ENCODE peak calls at places on chromosomes 1 and 21, in five cellular contexts. M is A549, W is GM12865, A is HCT116, L is MM.1S. E is an unnamed sample.

GRCh38 chr1:95084317-95085176 is 11.8 kb upstream of the ALG14 start:
- DNase-seq in A (peak), W (peak), L (no peak), M (peak), E (peak)

GRCh38 chr1:236576004-236576403 is 28.3 kb downstream of the HEATR1 start:
- DNase-seq in W (no peak), A (no peak), M (no peak), L (no peak), E (no peak)

GRCh38 chr1:162670928-162671663 is 38.8 kb downstream of the DDR2 start:
- DNase-seq in M (no peak), W (no peak), L (no peak), A (no peak), E (no peak)

GRCh38 chr21:46069719-46070279 is 28.1 kb upstream of the COL6A2 start:
- DNase-seq in M (no peak), L (no peak), A (no peak), W (no peak), E (no peak)

GRCh38 chr1:232568906-232569305 is 61.0 kb downstream of the SIPA1L2 start:
- DNase-seq in A (no peak), L (no peak), M (no peak), W (no peak), E (no peak)

GRCh38 chr1:91535441-91535840 is 34.8 kb downstream of the CDC7 start:
- DNase-seq in A (no peak), L (no peak), W (no peak), M (no peak), E (no peak)

GRCh38 chr1:75768021-75768420 is 18.0 kb upstream of the RABGGTB start:
- DNase-seq in A (no peak), L (no peak), M (no peak), W (no peak), E (no peak)

GRCh38 chr1:31552489-31552888 is 23.8 kb upstream of the TINAGL1 start:
- DNase-seq in A (no peak), L (no peak), M (no peak), W (no peak), E (no peak)

GRCh38 chr1:238329671-238330070 is 438.9 kb upstream of the ZP4 start:
- DNase-seq in M (no peak), L (no peak), W (no peak), A (no peak), E (no peak)

GRCh38 chr1:68954841-68955240 is 458.0 kb upstream of the DEPDC1 start:
- DNase-seq in L (no peak), W (no peak), A (no peak), M (no peak), E (no peak)

GRCh38 chr1:24770891-24771290 is 25.6 kb downstream of the CLIC4 start:
- DNase-seq in M (no peak), W (no peak), L (no peak), A (no peak), E (no peak)

GRCh38 chr1:230148768-230149469 is 81.9 kb downstream of the GALNT2 start:
- DNase-seq in L (no peak), W (no peak), M (no peak), A (no peak), E (no peak)

GRCh38 chr21:27173052-27173451 is 206.2 kb upstream of the ADAMTS5 start:
- DNase-seq in L (no peak), M (no peak), W (no peak), A (no peak), E (no peak)

GRCh38 chr1:116497660-116498059 is 73.2 kb downstream of the CD58 start:
- DNase-seq in A (no peak), M (no peak), L (no peak), W (no peak), E (no peak)

GRCh38 chr1:9079980-9080703 is 10.7 kb upstream of the SLC2A5 start:
- DNase-seq in L (peak), A (no peak), M (no peak), W (peak), E (no peak)

GRCh38 chr21:27649323-27649722 is 682.4 kb upstream of the ADAMTS5 start:
- DNase-seq in A (no peak), M (no peak), W (no peak), L (no peak), E (no peak)

GRCh38 chr1:38052750-38053415 is 6.3 kb upstream of the POU3F1 start:
- DNase-seq in M (no peak), L (no peak), A (no peak), W (peak), E (peak)

GRCh38 chr1:154502066-154502741 is at the start of the genes SHE and TDRD10:
- DNase-seq in W (no peak), M (no peak), L (no peak), A (no peak), E (peak)

GRCh38 chr1:172764378-172764777 is 105.5 kb downstream of the FASLG start:
- DNase-seq in A (no peak), M (no peak), L (no peak), W (no peak), E (peak)

GRCh38 chr1:246801241-246802020 is 77.2 kb downstream of the SCCPDH start:
- DNase-seq in M (no peak), A (no peak), L (no peak), W (no peak), E (no peak)
- TF ChIP-seq CTCF in M (no peak), A (no peak), L (no peak), W (no peak), E (no peak)

GRCh38 chr1:219928791-219929118 is 398 bp upstream of the SLC30A10 start:
- DNase-seq in L (no peak), M (no peak), W (no peak), A (no peak), E (no peak)

GRCh38 chr1:219931033-219931432 is 2.7 kb upstream of the SLC30A10 start:
- DNase-seq in L (no peak), M (no peak), W (no peak), A (no peak), E (no peak)

GRCh38 chr1:219927298-219927955 is 930 bp downstream of the SLC30A10 start:
- DNase-seq in A (no peak), W (no peak), L (no peak), M (no peak), E (no peak)

GRCh38 chr1:219926363-219926998 is 1.9 kb downstream of the SLC30A10 start:
- DNase-seq in W (no peak), A (no peak), L (no peak), M (no peak), E (no peak)

DNA sequence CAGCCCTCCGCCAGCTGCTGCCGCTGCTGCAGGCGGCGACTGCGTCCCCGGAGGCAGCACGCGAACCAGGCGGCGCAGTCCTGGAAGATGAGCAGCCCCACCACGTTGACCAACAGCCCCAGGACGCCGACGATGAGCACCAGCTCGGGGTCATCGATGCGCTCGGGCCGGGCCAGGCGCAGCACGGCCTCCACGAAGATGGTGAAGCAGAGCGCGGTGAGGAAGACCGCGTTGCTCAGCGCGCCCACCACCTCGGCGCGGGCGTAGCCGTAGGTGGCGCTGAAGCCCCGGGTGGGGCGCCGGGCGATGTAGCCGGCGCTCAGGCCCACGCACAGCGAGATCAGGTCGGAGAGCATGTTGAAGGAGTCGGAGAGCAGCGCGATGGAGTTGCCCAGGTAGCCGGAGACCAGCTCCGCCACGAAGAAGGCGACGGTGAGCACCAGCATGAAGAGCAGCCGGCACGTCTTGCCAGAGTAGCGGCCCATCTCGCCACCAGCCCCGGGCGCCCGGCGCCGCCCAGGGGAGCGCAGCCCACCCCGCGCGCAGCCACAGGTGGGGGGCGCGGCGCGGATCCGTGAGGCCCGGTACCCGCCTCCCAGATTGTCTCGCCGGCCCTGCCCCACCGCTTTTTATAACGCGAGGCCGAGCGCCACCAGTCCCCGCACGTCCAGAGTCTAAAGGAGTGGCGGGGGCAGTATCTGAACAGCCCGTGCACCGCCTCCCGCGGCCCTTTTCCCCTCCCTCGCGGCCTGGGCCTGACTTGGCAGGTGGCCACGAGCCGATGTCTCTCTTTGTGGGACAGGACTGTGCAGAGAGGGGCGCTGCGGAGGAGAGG is at the start of gene SLC30A10:
- DNase-seq in A (no peak), L (no peak), W (no peak), M (peak), E (peak)
- TF ChIP-seq CTCF in A (no peak), L (no peak), W (no peak), M (peak), E (no peak)

DNA sequence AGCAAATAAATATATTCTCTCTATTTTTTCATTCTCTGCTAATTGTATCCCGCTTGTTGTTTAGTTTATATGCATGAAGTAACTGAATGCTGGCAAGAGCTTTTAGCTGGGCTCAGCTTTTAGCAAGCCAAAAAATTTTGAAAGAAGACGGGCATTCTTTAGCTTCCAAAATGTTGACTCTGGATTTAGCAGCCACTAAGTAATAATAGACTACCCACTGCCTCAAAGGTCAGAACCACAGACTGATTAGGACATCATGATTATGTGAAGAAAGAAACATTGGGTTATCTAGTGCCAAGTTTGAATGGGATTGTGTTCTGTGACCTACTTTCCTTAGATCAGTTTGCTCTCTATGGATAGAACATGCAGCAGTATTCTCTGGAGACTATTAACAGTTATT is 80.3 kb upstream of the DPH5 start:
- DNase-seq in M (no peak), L (no peak), A (no peak), W (no peak), E (no peak)
- TF ChIP-seq CTCF in M (no peak), L (no peak), A (no peak), W (no peak), E (no peak)

GRCh38 chr1:27602510-27603319 is 1.2 kb downstream of the AHDC1 start:
- DNase-seq in W (no peak), L (peak), A (no peak), M (no peak), E (peak)
- TF ChIP-seq CTCF in W (no peak), L (no peak), A (no peak), M (no peak), E (no peak)

GRCh38 chr1:18606443-18607288 is 24.0 kb upstream of the PAX7 start:
- DNase-seq in M (no peak), L (no peak), W (no peak), A (no peak), E (no peak)

GRCh38 chr1:18607289-18607760 is 23.3 kb upstream of the PAX7 start:
- DNase-seq in A (no peak), M (no peak), W (no peak), L (no peak), E (no peak)

GRCh38 chr1:18611311-18611710 is 19.3 kb upstream of the PAX7 start:
- DNase-seq in A (no peak), W (no peak), M (no peak), L (no peak), E (no peak)

GRCh38 chr1:18612088-18612487 is 18.6 kb upstream of the PAX7 start:
- DNase-seq in L (no peak), M (no peak), W (no peak), A (no peak), E (no peak)

GRCh38 chr1:18608534-18608933 is 22.1 kb upstream of the PAX7 start:
- DNase-seq in M (no peak), W (no peak), L (no peak), A (no peak), E (no peak)
- TF ChIP-seq CTCF in M (no peak), W (no peak), L (peak), A (peak), E (no peak)

DNA sequence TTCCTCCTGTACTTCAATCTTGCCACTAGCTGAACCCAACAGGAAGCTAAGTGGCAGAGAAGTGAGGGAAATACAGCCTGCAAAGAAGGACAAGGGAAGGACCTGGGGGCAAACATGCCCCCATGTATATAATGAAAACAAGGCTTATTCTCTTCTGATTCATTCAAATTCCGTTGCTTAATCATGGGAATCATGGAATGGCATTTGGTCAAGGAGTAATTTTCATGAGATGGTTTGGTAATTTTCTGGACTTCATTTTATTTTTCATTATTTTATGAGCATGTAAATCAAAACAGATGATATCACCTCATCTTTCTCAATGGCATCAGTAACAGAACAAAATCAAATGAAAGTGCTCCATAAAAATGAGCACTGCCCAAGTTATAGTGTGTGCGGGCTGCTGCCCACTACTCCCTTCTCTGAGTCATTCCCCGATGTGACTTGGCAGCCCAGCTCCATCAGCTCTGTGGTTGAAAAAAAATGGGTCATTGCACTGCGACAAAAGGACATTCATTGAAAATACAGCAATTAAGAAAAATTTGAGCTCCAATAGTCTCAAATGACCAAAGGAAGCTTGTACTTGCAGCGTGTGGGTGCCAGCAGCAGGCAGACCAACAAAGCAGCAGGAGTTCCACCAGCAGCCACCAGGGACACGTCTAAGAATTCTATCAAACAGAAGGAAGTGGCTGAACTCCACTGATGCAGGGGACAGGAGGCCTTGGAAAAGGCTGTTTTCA is 84.3 kb upstream of the VAV3 start:
- DNase-seq in L (no peak), W (peak), A (no peak), M (peak), E (peak)
- TF ChIP-seq CTCF in L (no peak), W (peak), A (peak), M (no peak), E (peak)

GRCh38 chr21:34695434-34695833 is 26.6 kb downstream of the CLIC6 start:
- DNase-seq in M (no peak), W (peak), L (peak), A (no peak), E (no peak)
- TF ChIP-seq CTCF in M (no peak), W (no peak), L (no peak), A (no peak), E (no peak)

GRCh38 chr1:109981128-109981379 is 3.5 kb upstream of the AHCYL1 start:
- DNase-seq in W (no peak), A (no peak), L (no peak), M (peak), E (no peak)

GRCh38 chr1:109979489-109980091 is 5.0 kb upstream of the AHCYL1 start:
- DNase-seq in A (no peak), M (peak), L (no peak), W (no peak), E (no peak)

GRCh38 chr1:109977657-109978378 is 6.7 kb upstream of the AHCYL1 start:
- DNase-seq in M (no peak), L (no peak), A (no peak), W (no peak), E (no peak)

GRCh38 chr1:109978761-109979488 is 5.6 kb upstream of the AHCYL1 start:
- DNase-seq in L (no peak), A (no peak), W (no peak), M (no peak), E (no peak)

GRCh38 chr1:109980324-109981127 is 4.0 kb upstream of the AHCYL1 start:
- DNase-seq in W (peak), M (peak), L (no peak), A (peak), E (peak)
- TF ChIP-seq CTCF in W (peak), M (peak), L (peak), A (peak), E (peak)

GRCh38 chr1:202852163-202852904 is 36.6 kb downstream of the RABIF start:
- DNase-seq in W (peak), A (peak), M (peak), L (peak), E (peak)
- TF ChIP-seq CTCF in W (peak), A (peak), M (peak), L (peak), E (peak)